ENCODE peak calls at places on chromosomes 2 and 18, in nine cellular contexts. One of them, this sample, is unnamed.

GRCh38 chr2:5482929-5483331 is 209.3 kb upstream of the SOX11 start:
- DNase-seq in fibroblast of villous mesenchyme: peak; percentile 0
- DNase-seq in stomach: no peak
- DNase-seq in keratinocyte: no peak
- DNase-seq in brain microvascular endothelial cell: peak; percentile 12
- DNase-seq in MV-4-11: no peak
- DNase-seq in activated naive CD8-positive, alpha-beta T cell treated with anti-CD3 and anti-CD28 coated beads, Interleukin-2, amount 10 ng/mL, durations not matched to agents 7 days and 5 days: no peak
- DNase-seq in NCI-H345: no peak
- DNase-seq in LoVo: no peak
- DNase-seq in this sample: no peak

GRCh38 chr2:232385660-232386489 is 7.3 kb downstream of the ALPP start:
- DNase-seq in fibroblast of villous mesenchyme: peak; percentile 99
- DNase-seq in stomach: no peak
- DNase-seq in keratinocyte: no peak
- DNase-seq in brain microvascular endothelial cell: peak; percentile 99
- DNase-seq in MV-4-11: no peak
- DNase-seq in activated naive CD8-positive, alpha-beta T cell treated with anti-CD3 and anti-CD28 coated beads, Interleukin-2, amount 10 ng/mL, durations not matched to agents 7 days and 5 days: no peak
- DNase-seq in NCI-H345: no peak
- DNase-seq in LoVo: peak; percentile 92
- DNase-seq in this sample: peak; percentile 99

GRCh38 chr2:24831736-24832421 is 38.7 kb downstream of the CENPO start:
- DNase-seq in fibroblast of villous mesenchyme: no peak
- DNase-seq in stomach: peak; percentile 67
- DNase-seq in keratinocyte: no peak
- DNase-seq in brain microvascular endothelial cell: no peak
- DNase-seq in MV-4-11: no peak
- DNase-seq in activated naive CD8-positive, alpha-beta T cell treated with anti-CD3 and anti-CD28 coated beads, Interleukin-2, amount 10 ng/mL, durations not matched to agents 7 days and 5 days: no peak
- DNase-seq in NCI-H345: peak; percentile 35
- DNase-seq in LoVo: no peak
- DNase-seq in this sample: no peak

GRCh38 chr2:10007440-10007839 is 35.9 kb upstream of the KLF11 start:
- DNase-seq in fibroblast of villous mesenchyme: peak; percentile 48
- DNase-seq in stomach: no peak
- DNase-seq in keratinocyte: no peak
- DNase-seq in brain microvascular endothelial cell: no peak
- DNase-seq in MV-4-11: no peak
- DNase-seq in activated naive CD8-positive, alpha-beta T cell treated with anti-CD3 and anti-CD28 coated beads, Interleukin-2, amount 10 ng/mL, durations not matched to agents 7 days and 5 days: no peak
- DNase-seq in NCI-H345: no peak
- DNase-seq in LoVo: no peak
- DNase-seq in this sample: no peak

GRCh38 chr2:198444800-198445287 is 640.5 kb downstream of the PLCL1 start:
- DNase-seq in fibroblast of villous mesenchyme: no peak
- DNase-seq in stomach: no peak
- DNase-seq in keratinocyte: no peak
- DNase-seq in brain microvascular endothelial cell: no peak
- DNase-seq in MV-4-11: no peak
- DNase-seq in activated naive CD8-positive, alpha-beta T cell treated with anti-CD3 and anti-CD28 coated beads, Interleukin-2, amount 10 ng/mL, durations not matched to agents 7 days and 5 days: no peak
- DNase-seq in NCI-H345: no peak
- DNase-seq in LoVo: no peak
- DNase-seq in this sample: no peak

GRCh38 chr2:109701362-109701761 is 87.2 kb downstream of the SOWAHC start:
- DNase-seq in fibroblast of villous mesenchyme: no peak
- DNase-seq in stomach: no peak
- DNase-seq in keratinocyte: no peak
- DNase-seq in brain microvascular endothelial cell: no peak
- DNase-seq in MV-4-11: no peak
- DNase-seq in activated naive CD8-positive, alpha-beta T cell treated with anti-CD3 and anti-CD28 coated beads, Interleukin-2, amount 10 ng/mL, durations not matched to agents 7 days and 5 days: no peak
- DNase-seq in NCI-H345: no peak
- DNase-seq in LoVo: no peak
- DNase-seq in this sample: no peak

GRCh38 chr2:113940891-113941290 is 51.0 kb downstream of the ACTR3 start:
- DNase-seq in fibroblast of villous mesenchyme: peak; percentile 34
- DNase-seq in stomach: no peak
- DNase-seq in keratinocyte: no peak
- DNase-seq in brain microvascular endothelial cell: no peak
- DNase-seq in MV-4-11: no peak
- DNase-seq in activated naive CD8-positive, alpha-beta T cell treated with anti-CD3 and anti-CD28 coated beads, Interleukin-2, amount 10 ng/mL, durations not matched to agents 7 days and 5 days: no peak
- DNase-seq in NCI-H345: no peak
- DNase-seq in LoVo: no peak
- DNase-seq in this sample: no peak

GRCh38 chr2:137168564-137168963 is 403.2 kb downstream of the THSD7B start:
- DNase-seq in fibroblast of villous mesenchyme: peak; percentile 42
- DNase-seq in stomach: no peak
- DNase-seq in keratinocyte: peak; percentile 41
- DNase-seq in brain microvascular endothelial cell: no peak
- DNase-seq in MV-4-11: no peak
- DNase-seq in activated naive CD8-positive, alpha-beta T cell treated with anti-CD3 and anti-CD28 coated beads, Interleukin-2, amount 10 ng/mL, durations not matched to agents 7 days and 5 days: no peak
- DNase-seq in NCI-H345: no peak
- DNase-seq in LoVo: no peak
- DNase-seq in this sample: no peak

GRCh38 chr18:63683152-63683551 is 19.6 kb upstream of the SERPINB11 start:
- DNase-seq in fibroblast of villous mesenchyme: peak; percentile 90
- DNase-seq in stomach: peak; percentile 34
- DNase-seq in keratinocyte: peak; percentile 75
- DNase-seq in brain microvascular endothelial cell: peak; percentile 96
- DNase-seq in MV-4-11: no peak
- DNase-seq in activated naive CD8-positive, alpha-beta T cell treated with anti-CD3 and anti-CD28 coated beads, Interleukin-2, amount 10 ng/mL, durations not matched to agents 7 days and 5 days: no peak
- DNase-seq in NCI-H345: no peak
- DNase-seq in LoVo: peak; percentile 9
- DNase-seq in this sample: peak; percentile 77

GRCh38 chr2:50791271-50791670 is 240.7 kb downstream of the NRXN1 start:
- DNase-seq in fibroblast of villous mesenchyme: no peak
- DNase-seq in stomach: no peak
- DNase-seq in keratinocyte: no peak
- DNase-seq in brain microvascular endothelial cell: no peak
- DNase-seq in MV-4-11: no peak
- DNase-seq in activated naive CD8-positive, alpha-beta T cell treated with anti-CD3 and anti-CD28 coated beads, Interleukin-2, amount 10 ng/mL, durations not matched to agents 7 days and 5 days: no peak
- DNase-seq in NCI-H345: no peak
- DNase-seq in LoVo: no peak
- DNase-seq in this sample: no peak

GRCh38 chr2:101307950-101308431 is 510 bp downstream of the RNF149 start:
- DNase-seq in fibroblast of villous mesenchyme: no peak
- DNase-seq in stomach: no peak
- DNase-seq in keratinocyte: no peak
- DNase-seq in brain microvascular endothelial cell: no peak
- DNase-seq in MV-4-11: no peak
- DNase-seq in activated naive CD8-positive, alpha-beta T cell treated with anti-CD3 and anti-CD28 coated beads, Interleukin-2, amount 10 ng/mL, durations not matched to agents 7 days and 5 days: no peak
- DNase-seq in NCI-H345: no peak
- DNase-seq in LoVo: no peak
- DNase-seq in this sample: no peak

GRCh38 chr2:105768961-105769452 is 24.3 kb downstream of the NCK2 start:
- DNase-seq in fibroblast of villous mesenchyme: peak; percentile 47
- DNase-seq in stomach: no peak
- DNase-seq in keratinocyte: no peak
- DNase-seq in brain microvascular endothelial cell: peak; percentile 41
- DNase-seq in MV-4-11: no peak
- DNase-seq in activated naive CD8-positive, alpha-beta T cell treated with anti-CD3 and anti-CD28 coated beads, Interleukin-2, amount 10 ng/mL, durations not matched to agents 7 days and 5 days: peak; percentile 28
- DNase-seq in NCI-H345: no peak
- DNase-seq in LoVo: no peak
- DNase-seq in this sample: peak; percentile 85

GRCh38 chr2:705971-706511 is 28.8 kb upstream of the TMEM18 start:
- DNase-seq in fibroblast of villous mesenchyme: no peak
- DNase-seq in stomach: no peak
- DNase-seq in keratinocyte: no peak
- DNase-seq in brain microvascular endothelial cell: no peak
- DNase-seq in MV-4-11: no peak
- DNase-seq in activated naive CD8-positive, alpha-beta T cell treated with anti-CD3 and anti-CD28 coated beads, Interleukin-2, amount 10 ng/mL, durations not matched to agents 7 days and 5 days: no peak
- DNase-seq in NCI-H345: no peak
- DNase-seq in LoVo: no peak
- DNase-seq in this sample: no peak

GRCh38 chr2:11073251-11073650 is 82.0 kb upstream of the SLC66A3 start:
- DNase-seq in fibroblast of villous mesenchyme: peak; percentile 52
- DNase-seq in stomach: peak; percentile 42
- DNase-seq in keratinocyte: no peak
- DNase-seq in brain microvascular endothelial cell: peak; percentile 12
- DNase-seq in MV-4-11: peak; percentile 16
- DNase-seq in activated naive CD8-positive, alpha-beta T cell treated with anti-CD3 and anti-CD28 coated beads, Interleukin-2, amount 10 ng/mL, durations not matched to agents 7 days and 5 days: no peak
- DNase-seq in NCI-H345: peak; percentile 22
- DNase-seq in LoVo: no peak
- DNase-seq in this sample: no peak

GRCh38 chr2:60853512-60853911 is 27.9 kb upstream of the REL start:
- DNase-seq in fibroblast of villous mesenchyme: no peak
- DNase-seq in stomach: no peak
- DNase-seq in keratinocyte: no peak
- DNase-seq in brain microvascular endothelial cell: no peak
- DNase-seq in MV-4-11: peak; percentile 32
- DNase-seq in activated naive CD8-positive, alpha-beta T cell treated with anti-CD3 and anti-CD28 coated beads, Interleukin-2, amount 10 ng/mL, durations not matched to agents 7 days and 5 days: no peak
- DNase-seq in NCI-H345: no peak
- DNase-seq in LoVo: no peak
- DNase-seq in this sample: no peak

GRCh38 chr18:41923495-41923894 is 31.5 kb upstream of the PIK3C3 start:
- DNase-seq in fibroblast of villous mesenchyme: no peak
- DNase-seq in stomach: no peak
- DNase-seq in keratinocyte: no peak
- DNase-seq in brain microvascular endothelial cell: no peak
- DNase-seq in MV-4-11: peak; percentile 63
- DNase-seq in activated naive CD8-positive, alpha-beta T cell treated with anti-CD3 and anti-CD28 coated beads, Interleukin-2, amount 10 ng/mL, durations not matched to agents 7 days and 5 days: no peak
- DNase-seq in NCI-H345: no peak
- DNase-seq in LoVo: no peak
- DNase-seq in this sample: no peak

GRCh38 chr2:231411871-231412615 is 16.5 kb downstream of the B3GNT7 start:
- DNase-seq in fibroblast of villous mesenchyme: peak; percentile 77
- DNase-seq in stomach: peak; percentile 87
- DNase-seq in keratinocyte: peak; percentile 21
- DNase-seq in brain microvascular endothelial cell: peak; percentile 73
- DNase-seq in MV-4-11: peak; percentile 75
- DNase-seq in activated naive CD8-positive, alpha-beta T cell treated with anti-CD3 and anti-CD28 coated beads, Interleukin-2, amount 10 ng/mL, durations not matched to agents 7 days and 5 days: peak; percentile 85
- DNase-seq in NCI-H345: peak; percentile 53
- DNase-seq in LoVo: peak; percentile 87
- DNase-seq in this sample: peak; percentile 94

GRCh38 chr2:240013343-240013742 is 11.8 kb downstream of the NDUFA10 start:
- DNase-seq in fibroblast of villous mesenchyme: peak; percentile 13
- DNase-seq in stomach: no peak
- DNase-seq in keratinocyte: no peak
- DNase-seq in brain microvascular endothelial cell: no peak
- DNase-seq in MV-4-11: no peak
- DNase-seq in activated naive CD8-positive, alpha-beta T cell treated with anti-CD3 and anti-CD28 coated beads, Interleukin-2, amount 10 ng/mL, durations not matched to agents 7 days and 5 days: no peak
- DNase-seq in NCI-H345: no peak
- DNase-seq in LoVo: no peak
- DNase-seq in this sample: no peak

GRCh38 chr2:122251153-122251552 is 495.7 kb downstream of the TSN start:
- DNase-seq in fibroblast of villous mesenchyme: no peak
- DNase-seq in stomach: no peak
- DNase-seq in keratinocyte: no peak
- DNase-seq in brain microvascular endothelial cell: no peak
- DNase-seq in MV-4-11: no peak
- DNase-seq in activated naive CD8-positive, alpha-beta T cell treated with anti-CD3 and anti-CD28 coated beads, Interleukin-2, amount 10 ng/mL, durations not matched to agents 7 days and 5 days: no peak
- DNase-seq in NCI-H345: no peak
- DNase-seq in LoVo: no peak
- DNase-seq in this sample: no peak

GRCh38 chr2:73243884-73244570 is 9.9 kb downstream of the CCT7 start:
- DNase-seq in fibroblast of villous mesenchyme: peak; percentile 56
- DNase-seq in stomach: no peak
- DNase-seq in keratinocyte: peak; percentile 45
- DNase-seq in brain microvascular endothelial cell: no peak
- DNase-seq in MV-4-11: no peak
- DNase-seq in activated naive CD8-positive, alpha-beta T cell treated with anti-CD3 and anti-CD28 coated beads, Interleukin-2, amount 10 ng/mL, durations not matched to agents 7 days and 5 days: no peak
- DNase-seq in NCI-H345: no peak
- DNase-seq in LoVo: no peak
- DNase-seq in this sample: peak; percentile 79

GRCh38 chr18:2083691-2084090 is 487.6 kb downstream of the METTL4 start:
- DNase-seq in fibroblast of villous mesenchyme: no peak
- DNase-seq in stomach: no peak
- DNase-seq in keratinocyte: no peak
- DNase-seq in brain microvascular endothelial cell: no peak
- DNase-seq in MV-4-11: peak; percentile 85
- DNase-seq in activated naive CD8-positive, alpha-beta T cell treated with anti-CD3 and anti-CD28 coated beads, Interleukin-2, amount 10 ng/mL, durations not matched to agents 7 days and 5 days: no peak
- DNase-seq in NCI-H345: no peak
- DNase-seq in LoVo: no peak
- DNase-seq in this sample: no peak

GRCh38 chr2:121532894-121533293 is 2.2 kb downstream of the RNU4ATAC start:
- DNase-seq in fibroblast of villous mesenchyme: no peak
- DNase-seq in stomach: no peak
- DNase-seq in keratinocyte: no peak
- DNase-seq in brain microvascular endothelial cell: no peak
- DNase-seq in MV-4-11: no peak
- DNase-seq in activated naive CD8-positive, alpha-beta T cell treated with anti-CD3 and anti-CD28 coated beads, Interleukin-2, amount 10 ng/mL, durations not matched to agents 7 days and 5 days: no peak
- DNase-seq in NCI-H345: peak; percentile 34
- DNase-seq in LoVo: no peak
- DNase-seq in this sample: no peak

GRCh38 chr2:65062843-65063242 is 6.6 kb downstream of the CEP68 start:
- DNase-seq in fibroblast of villous mesenchyme: peak; percentile 48
- DNase-seq in stomach: no peak
- DNase-seq in keratinocyte: no peak
- DNase-seq in brain microvascular endothelial cell: no peak
- DNase-seq in MV-4-11: no peak
- DNase-seq in activated naive CD8-positive, alpha-beta T cell treated with anti-CD3 and anti-CD28 coated beads, Interleukin-2, amount 10 ng/mL, durations not matched to agents 7 days and 5 days: no peak
- DNase-seq in NCI-H345: no peak
- DNase-seq in LoVo: no peak
- DNase-seq in this sample: no peak

GRCh38 chr2:106363788-106364187 is 104.4 kb downstream of the RGPD3 start:
- DNase-seq in fibroblast of villous mesenchyme: no peak
- DNase-seq in stomach: no peak
- DNase-seq in keratinocyte: no peak
- DNase-seq in brain microvascular endothelial cell: no peak
- DNase-seq in MV-4-11: peak; percentile 13
- DNase-seq in activated naive CD8-positive, alpha-beta T cell treated with anti-CD3 and anti-CD28 coated beads, Interleukin-2, amount 10 ng/mL, durations not matched to agents 7 days and 5 days: no peak
- DNase-seq in NCI-H345: no peak
- DNase-seq in LoVo: no peak
- DNase-seq in this sample: no peak

GRCh38 chr2:45755585-45756330 is 104.3 kb downstream of the PRKCE start:
- DNase-seq in fibroblast of villous mesenchyme: peak; percentile 99
- DNase-seq in stomach: no peak
- DNase-seq in keratinocyte: no peak
- DNase-seq in brain microvascular endothelial cell: peak; percentile 56
- DNase-seq in MV-4-11: no peak
- DNase-seq in activated naive CD8-positive, alpha-beta T cell treated with anti-CD3 and anti-CD28 coated beads, Interleukin-2, amount 10 ng/mL, durations not matched to agents 7 days and 5 days: no peak
- DNase-seq in NCI-H345: no peak
- DNase-seq in LoVo: peak; percentile 15
- DNase-seq in this sample: peak; percentile 12

GRCh38 chr2:8604262-8604661 is 77.6 kb upstream of the ID2 start:
- DNase-seq in fibroblast of villous mesenchyme: no peak
- DNase-seq in stomach: no peak
- DNase-seq in keratinocyte: no peak
- DNase-seq in brain microvascular endothelial cell: no peak
- DNase-seq in MV-4-11: no peak
- DNase-seq in activated naive CD8-positive, alpha-beta T cell treated with anti-CD3 and anti-CD28 coated beads, Interleukin-2, amount 10 ng/mL, durations not matched to agents 7 days and 5 days: no peak
- DNase-seq in NCI-H345: no peak
- DNase-seq in LoVo: no peak
- DNase-seq in this sample: peak; percentile 25

GRCh38 chr2:120551540-120551939 is 184.1 kb upstream of the GLI2 start:
- DNase-seq in fibroblast of villous mesenchyme: no peak
- DNase-seq in stomach: no peak
- DNase-seq in keratinocyte: no peak
- DNase-seq in brain microvascular endothelial cell: no peak
- DNase-seq in MV-4-11: peak; percentile 90
- DNase-seq in activated naive CD8-positive, alpha-beta T cell treated with anti-CD3 and anti-CD28 coated beads, Interleukin-2, amount 10 ng/mL, durations not matched to agents 7 days and 5 days: no peak
- DNase-seq in NCI-H345: no peak
- DNase-seq in LoVo: no peak
- DNase-seq in this sample: no peak

GRCh38 chr2:43031471-43032224 is 194.8 kb downstream of the ZFP36L2 start:
- DNase-seq in fibroblast of villous mesenchyme: no peak
- DNase-seq in stomach: no peak
- DNase-seq in keratinocyte: no peak
- DNase-seq in brain microvascular endothelial cell: no peak
- DNase-seq in MV-4-11: no peak
- DNase-seq in activated naive CD8-positive, alpha-beta T cell treated with anti-CD3 and anti-CD28 coated beads, Interleukin-2, amount 10 ng/mL, durations not matched to agents 7 days and 5 days: no peak
- DNase-seq in NCI-H345: no peak
- DNase-seq in LoVo: no peak
- DNase-seq in this sample: no peak

GRCh38 chr18:24185805-24186204 is 46.9 kb downstream of the CABYR start:
- DNase-seq in fibroblast of villous mesenchyme: no peak
- DNase-seq in stomach: no peak
- DNase-seq in keratinocyte: no peak
- DNase-seq in brain microvascular endothelial cell: peak; percentile 88
- DNase-seq in MV-4-11: no peak
- DNase-seq in activated naive CD8-positive, alpha-beta T cell treated with anti-CD3 and anti-CD28 coated beads, Interleukin-2, amount 10 ng/mL, durations not matched to agents 7 days and 5 days: no peak
- DNase-seq in NCI-H345: no peak
- DNase-seq in LoVo: no peak
- DNase-seq in this sample: no peak

GRCh38 chr2:10514743-10515142 is 66.6 kb upstream of the ODC1 start:
- DNase-seq in fibroblast of villous mesenchyme: peak; percentile 60
- DNase-seq in stomach: no peak
- DNase-seq in keratinocyte: peak; percentile 93
- DNase-seq in brain microvascular endothelial cell: peak; percentile 98
- DNase-seq in MV-4-11: peak; percentile 95
- DNase-seq in activated naive CD8-positive, alpha-beta T cell treated with anti-CD3 and anti-CD28 coated beads, Interleukin-2, amount 10 ng/mL, durations not matched to agents 7 days and 5 days: no peak
- DNase-seq in NCI-H345: no peak
- DNase-seq in LoVo: peak; percentile 66
- DNase-seq in this sample: peak; percentile 95

GRCh38 chr2:217325810-217326209 is 465.9 kb upstream of the TNP1 start:
- DNase-seq in fibroblast of villous mesenchyme: no peak
- DNase-seq in stomach: no peak
- DNase-seq in keratinocyte: no peak
- DNase-seq in brain microvascular endothelial cell: no peak
- DNase-seq in MV-4-11: peak; percentile 31
- DNase-seq in activated naive CD8-positive, alpha-beta T cell treated with anti-CD3 and anti-CD28 coated beads, Interleukin-2, amount 10 ng/mL, durations not matched to agents 7 days and 5 days: no peak
- DNase-seq in NCI-H345: no peak
- DNase-seq in LoVo: no peak
- DNase-seq in this sample: no peak